ENCODE peak calls at places on chromosomes 6 and 20, in seven cellular contexts. M, L, N, B, D, K and J are unnamed samples.

GRCh38 chr6:38035478-38035877 is 216.0 kb downstream of the ZFAND3 start:
- DNase-seq in B (no peak), D (no peak), M (no peak), N (no peak), K (no peak), L (no peak), J (no peak)

GRCh38 chr20:48769111-48769879 is 58.5 kb downstream of the PREX1 start:
- DNase-seq in L (peak), D (no peak), N (peak), B (no peak), K (no peak), M (no peak), J (no peak)

GRCh38 chr6:41288025-41288777 is 1.7 kb upstream of the TREM1 start:
- DNase-seq in N (no peak), L (no peak), B (peak), D (no peak), K (peak), M (peak), J (no peak)

GRCh38 chr6:131918650-131919355 is 32.4 kb downstream of the CCN2 start:
- DNase-seq in L (no peak), M (no peak), D (no peak), K (no peak), B (no peak), N (no peak), J (no peak)

GRCh38 chr6:66478705-66479104 is 771.7 kb upstream of the EYS start:
- DNase-seq in N (no peak), D (no peak), B (no peak), M (peak), L (no peak), K (peak), J (no peak)

GRCh38 chr6:3746119-3746691 is 5.3 kb downstream of the PXDC1 start:
- DNase-seq in K (no peak), D (no peak), B (no peak), N (no peak), L (no peak), M (no peak), J (no peak)

GRCh38 chr6:159761135-159761872 is 541 bp upstream of the ACAT2 start:
- DNase-seq in D (no peak), B (peak), N (no peak), K (no peak), M (no peak), L (peak), J (no peak)

GRCh38 chr6:140809694-140810101 is 1323.0 kb upstream of the GJE1 start:
- DNase-seq in L (no peak), M (no peak), D (no peak), N (no peak), K (no peak), B (no peak), J (no peak)

GRCh38 chr6:167762259-167762962 is 64.3 kb upstream of the AFDN start:
- DNase-seq in N (no peak), K (no peak), L (no peak), B (no peak), M (no peak), D (no peak), J (no peak)

GRCh38 chr6:113488812-113489685 is 368.1 kb upstream of the MARCKS start:
- DNase-seq in L (no peak), N (no peak), B (no peak), K (no peak), M (no peak), D (no peak), J (no peak)

GRCh38 chr6:11172501-11173337 is 59.7 kb downstream of the NEDD9 start:
- DNase-seq in K (peak), B (peak), M (no peak), N (peak), L (peak), D (peak), J (peak)

GRCh38 chr20:49913399-49914047 is 1.8 kb downstream of the SPATA2 start:
- DNase-seq in N (no peak), D (no peak), K (no peak), L (no peak), B (no peak), M (no peak), J (no peak)

GRCh38 chr6:15404700-15404980 is 158.8 kb downstream of the JARID2 start:
- DNase-seq in K (no peak), B (no peak), D (no peak), M (no peak), N (no peak), L (no peak), J (no peak)

GRCh38 chr6:84086545-84087429 is 53.2 kb downstream of the MRAP2 start:
- DNase-seq in N (no peak), M (no peak), L (no peak), K (no peak), B (no peak), D (no peak), J (no peak)

GRCh38 chr6:37131104-37131959 is 38.6 kb upstream of the PIM1 start:
- DNase-seq in L (no peak), D (no peak), M (no peak), B (peak), N (no peak), K (no peak), J (no peak)

GRCh38 chr6:149951626-149952025 is 9.8 kb downstream of the ULBP2 start:
- DNase-seq in D (no peak), M (no peak), N (no peak), B (no peak), K (no peak), L (no peak), J (no peak)

GRCh38 chr6:150380256-150380655 is 11.4 kb downstream of the IYD start:
- DNase-seq in N (no peak), B (peak), L (no peak), M (no peak), D (no peak), K (no peak), J (no peak)

GRCh38 chr6:148521158-148521557 is 178.5 kb downstream of the SASH1 start:
- DNase-seq in N (no peak), L (no peak), B (no peak), K (no peak), M (no peak), D (no peak), J (no peak)

GRCh38 chr20:44448753-44449546 is 26.7 kb upstream of the TTPAL start:
- DNase-seq in L (peak), M (no peak), N (no peak), D (no peak), B (no peak), K (no peak), J (peak)

GRCh38 chr20:46207031-46207549 is 89.0 kb downstream of the CD40 start:
- DNase-seq in D (no peak), N (no peak), B (no peak), K (no peak), M (no peak), L (no peak), J (no peak)

GRCh38 chr6:104940238-104940880 is 16.5 kb upstream of the LIN28B start:
- DNase-seq in B (no peak), K (no peak), L (no peak), N (no peak), D (no peak), M (no peak), J (no peak)

GRCh38 chr20:6665161-6665560 is 102.3 kb upstream of the BMP2 start:
- DNase-seq in D (no peak), B (no peak), N (no peak), M (no peak), L (no peak), K (no peak), J (no peak)

GRCh38 chr6:34223381-34223963 is 13.2 kb upstream of the HMGA1 start:
- DNase-seq in N (no peak), K (no peak), L (no peak), D (no peak), B (no peak), M (no peak), J (no peak)

GRCh38 chr6:40959781-40960327 is 79.2 kb downstream of the UNC5CL start:
- DNase-seq in K (no peak), B (no peak), N (no peak), M (no peak), L (no peak), D (no peak), J (no peak)

GRCh38 chr6:103879800-103880199 is 979.9 kb downstream of the HACE1 start:
- DNase-seq in L (no peak), M (no peak), B (no peak), N (no peak), K (no peak), D (no peak), J (no peak)

GRCh38 chr20:13868331-13868730 is 83.5 kb downstream of the NDUFAF5 start:
- DNase-seq in M (no peak), B (peak), K (no peak), D (no peak), L (no peak), N (no peak), J (no peak)

GRCh38 chr6:111710911-111711310 is 105.2 kb upstream of the TRAF3IP2 start:
- DNase-seq in B (no peak), D (no peak), K (no peak), N (no peak), L (no peak), M (no peak), J (no peak)

GRCh38 chr20:43334080-43334479 is 123.6 kb upstream of the SRSF6 start:
- DNase-seq in B (no peak), K (no peak), L (no peak), D (no peak), N (no peak), M (no peak), J (no peak)